ENCODE peak calls at places on chromosomes 1 and 21, in six cellular contexts. One of them, this sample, is unnamed.

GRCh38 chr1:8598060-8598724 is 219.2 kb downstream of the RERE start:
- DNase-seq in SK-N-SH: peak; percentile 63
- DNase-seq in K562: no peak
- DNase-seq in IMR-90: peak; percentile 78
- DNase-seq in A549: no peak
- DNase-seq in GM12878: no peak
- DNase-seq in this sample: no peak

GRCh38 chr1:109717729-109718128 is 5.7 kb downstream of the GSTM5 start:
- DNase-seq in SK-N-SH: no peak
- DNase-seq in K562: no peak
- DNase-seq in IMR-90: no peak
- DNase-seq in A549: no peak
- DNase-seq in GM12878: no peak
- DNase-seq in this sample: no peak

GRCh38 chr1:205488074-205488723 is 16.3 kb upstream of the CDK18 start:
- DNase-seq in SK-N-SH: peak; percentile 83
- DNase-seq in K562: peak; percentile 74
- DNase-seq in IMR-90: peak; percentile 59
- DNase-seq in A549: peak; percentile 87
- DNase-seq in GM12878: no peak
- DNase-seq in this sample: peak; percentile 71

GRCh38 chr1:94713472-94714141 is 106.5 kb upstream of the SLC44A3 start:
- DNase-seq in SK-N-SH: peak; percentile 21
- DNase-seq in K562: no peak
- DNase-seq in IMR-90: peak; percentile 99
- DNase-seq in A549: peak; percentile 41
- DNase-seq in GM12878: no peak
- DNase-seq in this sample: peak; percentile 83

GRCh38 chr1:174740248-174740990 is 259.3 kb upstream of the CACYBP start:
- DNase-seq in SK-N-SH: no peak
- DNase-seq in K562: no peak
- DNase-seq in IMR-90: peak; percentile 42
- DNase-seq in A549: no peak
- DNase-seq in GM12878: no peak
- DNase-seq in this sample: no peak

GRCh38 chr1:211741799-211742198 is 66.4 kb upstream of the NEK2 start:
- DNase-seq in SK-N-SH: no peak
- DNase-seq in K562: no peak
- DNase-seq in IMR-90: no peak
- DNase-seq in A549: no peak
- DNase-seq in GM12878: no peak
- DNase-seq in this sample: no peak

GRCh38 chr1:157137051-157137772 is 983 bp downstream of the ETV3 start:
- DNase-seq in SK-N-SH: peak; percentile 45
- DNase-seq in K562: peak; percentile 32
- DNase-seq in IMR-90: peak; percentile 28
- DNase-seq in A549: peak; percentile 31
- DNase-seq in GM12878: no peak
- DNase-seq in this sample: no peak

GRCh38 chr1:21574464-21575151 is 65.4 kb downstream of the ALPL start:
- DNase-seq in SK-N-SH: no peak
- DNase-seq in K562: peak; percentile 59
- DNase-seq in IMR-90: no peak
- DNase-seq in A549: no peak
- DNase-seq in GM12878: no peak
- DNase-seq in this sample: peak; percentile 57

GRCh38 chr1:178752891-178753290 is 27.8 kb downstream of the RALGPS2 start:
- DNase-seq in SK-N-SH: peak; percentile 7
- DNase-seq in K562: no peak
- DNase-seq in IMR-90: no peak
- DNase-seq in A549: no peak
- DNase-seq in GM12878: no peak
- DNase-seq in this sample: no peak

GRCh38 chr1:97500696-97501297 is 420.0 kb downstream of the DPYD start:
- DNase-seq in SK-N-SH: no peak
- DNase-seq in K562: no peak
- DNase-seq in IMR-90: no peak
- DNase-seq in A549: no peak
- DNase-seq in GM12878: no peak
- DNase-seq in this sample: no peak

GRCh38 chr1:205240118-205240517 is 12.4 kb downstream of the TMCC2 start:
- DNase-seq in SK-N-SH: no peak
- DNase-seq in K562: no peak
- DNase-seq in IMR-90: no peak
- DNase-seq in A549: no peak
- DNase-seq in GM12878: no peak
- DNase-seq in this sample: no peak

GRCh38 chr21:26939532-26940181 is 27.2 kb downstream of the ADAMTS5 start:
- DNase-seq in SK-N-SH: no peak
- DNase-seq in K562: no peak
- DNase-seq in IMR-90: peak; percentile 65
- DNase-seq in A549: no peak
- DNase-seq in GM12878: no peak
- DNase-seq in this sample: no peak

GRCh38 chr1:211925016-211925415 is 94.5 kb upstream of the LPGAT1 start:
- DNase-seq in SK-N-SH: no peak
- DNase-seq in K562: peak; percentile 45
- DNase-seq in IMR-90: no peak
- DNase-seq in A549: no peak
- DNase-seq in GM12878: no peak
- DNase-seq in this sample: peak; percentile 40

GRCh38 chr1:246794261-246795093 is 70.3 kb downstream of the SCCPDH start:
- DNase-seq in SK-N-SH: peak; percentile 56
- DNase-seq in K562: peak; percentile 58
- DNase-seq in IMR-90: peak; percentile 9
- DNase-seq in A549: no peak
- DNase-seq in GM12878: no peak
- DNase-seq in this sample: no peak

GRCh38 chr1:114335273-114335672 is 175.7 kb downstream of the TRIM33 start:
- DNase-seq in SK-N-SH: no peak
- DNase-seq in K562: no peak
- DNase-seq in IMR-90: no peak
- DNase-seq in A549: no peak
- DNase-seq in GM12878: no peak
- DNase-seq in this sample: no peak

GRCh38 chr1:67632356-67632755 is 52.6 kb upstream of the GADD45A start:
- DNase-seq in SK-N-SH: no peak
- DNase-seq in K562: no peak
- DNase-seq in IMR-90: no peak
- DNase-seq in A549: no peak
- DNase-seq in GM12878: no peak
- DNase-seq in this sample: no peak

GRCh38 chr1:184791199-184791935 is 36.7 kb upstream of the EDEM3 start:
- DNase-seq in SK-N-SH: no peak
- DNase-seq in K562: no peak
- DNase-seq in IMR-90: peak; percentile 77
- DNase-seq in A549: no peak
- DNase-seq in GM12878: no peak
- DNase-seq in this sample: no peak

GRCh38 chr1:22056043-22056442 is 3.5 kb downstream of the CDC42 start:
- DNase-seq in SK-N-SH: no peak
- DNase-seq in K562: no peak
- DNase-seq in IMR-90: peak; percentile 48
- DNase-seq in A549: no peak
- DNase-seq in GM12878: no peak
- DNase-seq in this sample: no peak

GRCh38 chr1:15680131-15680530 is 4.0 kb upstream of the PLEKHM2 start:
- DNase-seq in SK-N-SH: no peak
- DNase-seq in K562: no peak
- DNase-seq in IMR-90: peak; percentile 78
- DNase-seq in A549: no peak
- DNase-seq in GM12878: no peak
- DNase-seq in this sample: no peak

GRCh38 chr1:85576642-85577420 is 3.7 kb upstream of the CCN1 start:
- DNase-seq in SK-N-SH: peak; percentile 90
- DNase-seq in K562: peak; percentile 75
- DNase-seq in IMR-90: peak; percentile 88
- DNase-seq in A549: peak; percentile 43
- DNase-seq in GM12878: no peak
- DNase-seq in this sample: peak; percentile 83

GRCh38 chr1:226650236-226650841 is 88.7 kb downstream of the ITPKB start:
- DNase-seq in SK-N-SH: no peak
- DNase-seq in K562: peak; percentile 65
- DNase-seq in IMR-90: no peak
- DNase-seq in A549: no peak
- DNase-seq in GM12878: no peak
- DNase-seq in this sample: no peak

GRCh38 chr1:2855206-2856075 is 53.9 kb upstream of the TTC34 start:
- DNase-seq in SK-N-SH: no peak
- DNase-seq in K562: no peak
- DNase-seq in IMR-90: no peak
- DNase-seq in A549: no peak
- DNase-seq in GM12878: no peak
- DNase-seq in this sample: no peak
- TF ChIP-seq USF2 in SK-N-SH: no peak
- TF ChIP-seq USF2 in K562: no peak
- TF ChIP-seq USF2 in IMR-90: no peak
- TF ChIP-seq USF2 in A549: no peak
- TF ChIP-seq USF2 in GM12878: no peak
- TF ChIP-seq USF2 in this sample: no peak

GRCh38 chr1:152112101-152112884 is 3.0 kb downstream of the TCHH start:
- DNase-seq in SK-N-SH: no peak
- DNase-seq in K562: no peak
- DNase-seq in IMR-90: peak; percentile 7
- DNase-seq in A549: no peak
- DNase-seq in GM12878: no peak
- DNase-seq in this sample: peak; percentile 14
- TF ChIP-seq USF2 in SK-N-SH: no peak
- TF ChIP-seq USF2 in K562: no peak
- TF ChIP-seq USF2 in IMR-90: no peak
- TF ChIP-seq USF2 in A549: no peak
- TF ChIP-seq USF2 in GM12878: no peak
- TF ChIP-seq USF2 in this sample: no peak

GRCh38 chr1:196277860-196278259 is 330.4 kb downstream of the KCNT2 start:
- DNase-seq in SK-N-SH: no peak
- DNase-seq in K562: no peak
- DNase-seq in IMR-90: no peak
- DNase-seq in A549: no peak
- DNase-seq in GM12878: no peak
- DNase-seq in this sample: no peak

DNA sequence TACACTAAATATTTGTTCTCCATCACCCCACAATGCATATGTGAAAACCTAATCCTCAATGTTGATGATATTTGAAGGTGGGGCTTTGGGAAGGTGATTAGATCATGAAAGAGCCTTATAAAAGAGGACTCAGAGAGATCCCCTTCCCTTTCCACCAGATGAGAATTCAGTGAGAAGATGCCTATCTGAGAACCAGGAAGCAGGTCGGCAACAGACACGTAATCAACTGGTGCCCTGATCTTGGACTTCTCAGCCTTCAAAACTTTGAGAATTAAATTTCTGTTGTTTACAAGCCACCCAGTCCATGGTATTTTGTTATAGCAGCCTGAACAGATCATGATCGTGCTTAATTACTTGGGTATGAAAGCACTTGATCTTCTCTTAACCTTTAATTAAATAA is 329.4 kb downstream of the KCNT2 start:
- DNase-seq in SK-N-SH: no peak
- DNase-seq in K562: no peak
- DNase-seq in IMR-90: no peak
- DNase-seq in A549: no peak
- DNase-seq in GM12878: no peak
- DNase-seq in this sample: no peak
- TF ChIP-seq USF2 in SK-N-SH: no peak
- TF ChIP-seq USF2 in K562: no peak
- TF ChIP-seq USF2 in IMR-90: no peak
- TF ChIP-seq USF2 in A549: no peak
- TF ChIP-seq USF2 in GM12878: no peak
- TF ChIP-seq USF2 in this sample: no peak

GRCh38 chr1:58340156-58340555 is 206.4 kb downstream of the OMA1 start:
- DNase-seq in SK-N-SH: no peak
- DNase-seq in K562: no peak
- DNase-seq in IMR-90: no peak
- DNase-seq in A549: no peak
- DNase-seq in GM12878: no peak
- DNase-seq in this sample: no peak

GRCh38 chr1:58338081-58338480 is 208.4 kb downstream of the OMA1 start:
- DNase-seq in SK-N-SH: no peak
- DNase-seq in K562: no peak
- DNase-seq in IMR-90: no peak
- DNase-seq in A549: no peak
- DNase-seq in GM12878: no peak
- DNase-seq in this sample: no peak
- TF ChIP-seq USF2 in SK-N-SH: no peak
- TF ChIP-seq USF2 in K562: no peak
- TF ChIP-seq USF2 in IMR-90: no peak
- TF ChIP-seq USF2 in A549: no peak
- TF ChIP-seq USF2 in GM12878: no peak
- TF ChIP-seq USF2 in this sample: no peak

DNA sequence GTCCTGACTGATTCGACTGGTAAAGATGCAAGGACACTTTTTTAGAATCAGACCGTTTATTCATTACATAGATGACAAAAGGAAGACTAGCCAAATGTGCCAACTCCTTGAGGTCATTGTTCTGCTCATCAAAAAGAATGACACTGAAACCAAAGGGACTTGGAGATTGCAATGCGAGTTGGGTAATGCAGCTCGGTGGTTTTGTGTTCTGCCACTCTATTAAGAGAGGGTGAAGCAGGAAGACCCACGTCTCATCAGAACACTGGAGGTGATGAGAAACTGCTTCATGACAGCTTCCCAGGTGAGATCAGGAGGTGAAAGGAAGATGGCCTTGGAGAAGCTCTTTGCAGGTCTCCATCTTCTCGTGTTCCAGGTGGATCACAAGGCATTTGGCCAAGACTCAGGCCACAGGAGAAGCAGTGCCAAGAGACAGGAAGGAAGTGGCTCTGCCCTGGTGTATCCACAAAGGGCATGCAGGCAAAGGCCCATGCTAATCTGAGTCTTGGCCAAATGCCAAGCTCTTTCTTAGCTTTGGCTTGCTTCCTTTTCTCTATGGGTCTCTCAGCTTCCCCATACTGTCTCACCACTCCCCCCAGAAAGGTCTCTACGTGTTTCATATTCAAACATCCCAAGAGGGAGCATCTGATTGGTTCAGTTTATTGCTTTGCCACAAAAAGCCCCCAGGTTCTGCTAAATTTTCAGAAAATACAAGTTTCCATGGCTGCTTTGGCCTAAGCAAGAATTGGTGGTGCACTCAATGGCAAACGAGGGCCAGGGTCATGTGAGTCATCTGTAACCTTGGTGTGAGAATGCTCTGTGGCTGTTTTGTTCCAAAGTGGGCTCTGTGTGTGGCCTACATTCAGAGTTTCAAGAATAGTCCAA is 5.7 kb upstream of the CCT8 start:
- DNase-seq in SK-N-SH: no peak
- DNase-seq in K562: no peak
- DNase-seq in IMR-90: no peak
- DNase-seq in A549: no peak
- DNase-seq in GM12878: peak; percentile 68
- DNase-seq in this sample: no peak
- TF ChIP-seq USF2 in SK-N-SH: no peak
- TF ChIP-seq USF2 in K562: no peak
- TF ChIP-seq USF2 in IMR-90: no peak
- TF ChIP-seq USF2 in A549: no peak
- TF ChIP-seq USF2 in GM12878: no peak
- TF ChIP-seq USF2 in this sample: no peak

DNA sequence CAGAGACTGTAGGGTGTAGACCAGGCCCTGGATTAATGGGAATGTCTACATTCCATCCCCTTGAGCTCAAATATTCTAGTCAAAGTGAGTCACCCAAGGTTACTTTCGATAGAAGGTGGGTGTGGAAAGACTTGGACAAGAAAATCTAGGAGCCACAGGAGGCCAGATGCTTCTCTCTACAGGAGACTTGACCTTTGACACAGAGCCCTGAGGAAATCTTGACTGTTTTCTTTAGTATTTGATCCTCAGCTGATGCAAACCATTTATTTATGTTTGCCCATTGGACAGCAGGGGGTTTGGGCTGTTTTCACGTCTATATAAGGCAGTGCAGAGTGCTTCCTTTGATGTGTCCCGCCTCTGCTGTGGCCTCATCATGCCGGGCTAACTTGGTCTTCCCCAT is 15.7 kb upstream of the MAP3K7CL start:
- DNase-seq in SK-N-SH: no peak
- DNase-seq in K562: no peak
- DNase-seq in IMR-90: peak; percentile 92
- DNase-seq in A549: peak; percentile 9
- DNase-seq in GM12878: no peak
- DNase-seq in this sample: no peak
- TF ChIP-seq USF2 in SK-N-SH: no peak
- TF ChIP-seq USF2 in K562: no peak
- TF ChIP-seq USF2 in IMR-90: no peak
- TF ChIP-seq USF2 in A549: no peak
- TF ChIP-seq USF2 in GM12878: no peak
- TF ChIP-seq USF2 in this sample: no peak